ENCODE peak calls at places on chromosomes 6 and 20, in seven cellular contexts. Y is Peyer's patch, Q is A673, H is A549, V is cardiac muscle cell, B is uterus, X is ovary. W is an unnamed sample. For H3K4me1, the result is how much of the 10 kb centered on the place peaks cover.

GRCh38 chr6:75220365-75220764 is 14.5 kb upstream of the COL12A1 start:
- DNase-seq in Y (no peak), Q (no peak), H (no peak), V (no peak), B (no peak), X (no peak), W (no peak)

GRCh38 chr6:111604259-111605099 is 1.2 kb downstream of the TRAF3IP2 start:
- DNase-seq in Y (peak), Q (peak), H (no peak), V (peak), B (peak), X (peak), W (peak)

GRCh38 chr6:32883789-32884188 is 29.8 kb downstream of the PSMB9 start:
- DNase-seq in Y (no peak), Q (peak), H (no peak), V (peak), B (peak), X (no peak), W (peak)

GRCh38 chr20:24987244-24987643 is 5.3 kb downstream of the APMAP start:
- DNase-seq in Y (no peak), Q (no peak), H (no peak), V (no peak), B (no peak), X (no peak), W (no peak)

GRCh38 chr6:84785676-84786075 is 21.3 kb upstream of the TBX18 start:
- DNase-seq in Y (no peak), Q (no peak), H (no peak), V (no peak), B (no peak), X (no peak), W (no peak)

GRCh38 chr6:31087494-31088089 is 24.8 kb downstream of the C6orf15 start:
- DNase-seq in Y (peak), Q (peak), H (peak), V (peak), B (peak), X (peak), W (peak)

GRCh38 chr20:11849976-11850670 is 67.6 kb upstream of the BTBD3 start:
- DNase-seq in Y (no peak), Q (peak), H (no peak), V (peak), B (no peak), X (no peak), W (no peak)

GRCh38 chr6:106163446-106163965 is 77.4 kb downstream of the PRDM1 start:
- DNase-seq in Y (peak), Q (no peak), H (no peak), V (peak), B (peak), X (no peak), W (no peak)

GRCh38 chr6:168260385-168260987 is 59.1 kb downstream of the DACT2 start:
- DNase-seq in Y (no peak), Q (no peak), H (no peak), V (no peak), B (no peak), X (no peak), W (no peak)

GRCh38 chr6:129094147-129094546 is 211.2 kb downstream of the LAMA2 start:
- DNase-seq in Y (no peak), Q (no peak), H (no peak), V (peak), B (no peak), X (no peak), W (no peak)

GRCh38 chr6:117484052-117484646 is 1.7 kb downstream of the DCBLD1 start:
- DNase-seq in Y (no peak), Q (no peak), H (no peak), V (no peak), B (no peak), X (no peak), W (no peak)

GRCh38 chr6:14280766-14281293 is 163.3 kb downstream of the CD83 start:
- DNase-seq in Y (no peak), Q (no peak), H (no peak), V (no peak), B (no peak), X (no peak), W (no peak)

GRCh38 chr6:18536693-18537092 is 149.5 kb downstream of the RNF144B start:
- DNase-seq in Y (no peak), Q (no peak), H (no peak), V (no peak), B (no peak), X (no peak), W (no peak)

GRCh38 chr20:45189067-45189611 is 14.4 kb downstream of the PI3 start:
- DNase-seq in Y (no peak), Q (no peak), H (no peak), V (no peak), B (no peak), X (no peak), W (no peak)

DNA sequence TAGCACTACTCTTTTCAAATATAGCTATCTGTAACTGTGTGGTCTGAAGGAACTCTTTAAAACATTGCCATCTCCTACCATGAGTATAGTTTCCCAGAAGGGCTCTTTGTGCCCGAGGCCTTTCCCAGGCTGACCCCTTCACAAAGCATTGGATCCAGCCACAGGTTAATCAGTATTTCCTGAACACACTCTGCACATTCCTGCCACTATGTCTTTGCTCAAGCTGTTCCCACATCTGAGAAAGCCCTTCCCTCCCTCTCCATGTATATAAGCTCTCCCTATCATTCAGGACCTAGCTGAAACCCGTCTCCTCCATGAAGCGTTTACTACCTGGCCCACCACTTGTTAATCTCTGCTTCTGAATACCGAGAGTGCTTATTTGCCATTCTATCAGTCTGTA is 47.8 kb upstream of the PKHD1 start:
- DNase-seq in Y (no peak), Q (no peak), H (no peak), V (no peak), B (no peak), X (no peak), W (no peak)
- H3K4me3 ChIP-seq in Y (no peak), Q (no peak), H (no peak), V (no peak), B (no peak), X (no peak), W (no peak)

GRCh38 chr6:16136536-16137450 is 7.9 kb downstream of the MYLIP start:
- DNase-seq in Y (no peak), Q (no peak), H (peak), V (peak), B (no peak), X (no peak), W (no peak)
- H3K4me1 ChIP-seq in Y (under half), Q (half or more), H (half or more), V (under half), B (under half), X (under half), W (half or more)

GRCh38 chr20:38222923-38223742 is 37.4 kb downstream of the KIAA1755 start:
- DNase-seq in Y (no peak), Q (no peak), H (no peak), V (no peak), B (no peak), X (peak), W (no peak)
- TF ChIP-seq CTCF in Y (no peak), Q (peak), H (no peak), V (no peak), B (no peak), X (no peak), W (peak)

DNA sequence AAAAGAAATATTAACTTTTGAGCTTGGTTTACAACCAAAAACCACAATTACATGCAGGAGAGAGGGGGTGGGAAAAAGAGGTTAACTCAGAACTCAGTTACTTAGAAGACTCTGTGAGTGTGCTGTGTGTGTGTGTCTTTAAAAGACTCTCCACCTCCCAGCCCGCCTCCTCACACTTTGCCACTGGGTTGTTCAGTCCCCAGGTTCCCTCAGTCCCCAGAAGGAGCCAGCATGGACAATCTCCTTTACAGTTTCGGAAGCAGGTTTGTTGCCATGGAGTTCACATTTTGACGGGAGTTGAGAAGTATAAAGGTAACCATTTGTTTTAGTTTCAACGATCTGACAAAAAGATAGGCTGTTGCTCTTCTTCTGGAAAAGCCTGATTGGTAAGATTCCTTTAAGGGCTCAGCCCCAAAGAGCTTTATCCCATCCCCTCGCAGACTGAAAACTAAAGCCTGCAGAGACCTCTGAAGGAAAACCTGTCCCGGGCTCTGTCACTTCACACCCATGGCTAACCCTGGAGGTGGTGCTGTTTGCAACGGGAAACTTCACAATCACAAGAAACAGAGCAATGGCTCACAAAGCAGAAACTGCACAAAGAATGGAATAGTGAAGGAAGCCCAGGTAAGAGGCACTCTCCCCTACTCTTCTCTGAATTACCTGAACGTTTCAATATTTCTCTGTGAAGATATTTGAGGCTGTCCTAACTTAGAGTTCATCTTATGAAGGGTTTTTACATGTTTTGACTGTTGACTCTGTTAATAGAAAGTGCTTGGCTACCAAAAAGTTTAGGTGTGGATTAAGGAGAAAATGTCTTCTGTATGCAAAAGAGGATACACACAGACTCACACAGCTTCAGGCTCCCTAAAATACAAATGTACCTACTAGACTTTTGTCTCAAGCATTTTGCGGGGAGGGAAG is at the start of gene SPTLC3:
- DNase-seq in Y (peak), Q (peak), H (no peak), V (peak), B (no peak), X (peak), W (no peak)
- H3K4me3 ChIP-seq in Y (peak), Q (peak), H (no peak), V (peak), B (peak), X (peak), W (peak)

DNA sequence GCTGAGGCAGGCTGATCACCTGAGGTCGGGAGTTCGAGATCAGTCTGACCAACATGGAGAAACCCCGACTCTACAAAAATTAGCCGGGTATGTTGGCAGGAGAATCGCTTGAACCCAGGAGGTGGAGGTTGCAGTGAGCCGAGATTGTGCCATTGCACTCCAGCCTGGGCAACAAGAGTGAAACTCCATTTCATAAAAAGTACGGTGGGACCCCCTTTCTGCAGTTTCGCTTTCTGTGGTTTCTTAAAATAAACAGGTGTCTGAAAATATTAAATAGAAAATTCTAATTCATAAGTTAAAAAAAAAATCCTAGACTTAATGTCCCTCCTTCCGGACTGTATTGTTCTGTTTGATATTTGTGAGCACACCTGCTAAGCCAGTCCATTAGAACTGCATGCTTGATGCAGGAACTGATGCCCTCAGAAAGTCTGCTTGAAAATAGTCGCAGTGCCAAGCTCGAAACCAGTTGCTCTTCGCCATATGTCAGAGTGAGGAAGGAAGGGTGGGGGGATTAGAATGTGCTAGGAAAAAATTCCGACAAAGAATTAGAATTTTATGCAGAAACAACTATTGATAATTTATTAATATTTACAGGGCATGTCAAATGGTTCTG is 85.9 kb downstream of the JARID2 start:
- DNase-seq in Y (no peak), Q (no peak), H (no peak), V (no peak), B (no peak), X (no peak), W (no peak)
- H3K4me1 ChIP-seq in Y (under half), Q (under half), H (under half), V (under half), B (under half), X (under half), W (under half)

GRCh38 chr20:35146922-35147574 is at the start of gene EDEM2:
- DNase-seq in Y (peak), Q (peak), H (peak), V (peak), B (peak), X (peak), W (peak)

GRCh38 chr20:35144694-35145093 is 2.4 kb downstream of the EDEM2 start:
- DNase-seq in Y (peak), Q (no peak), H (no peak), V (no peak), B (no peak), X (no peak), W (no peak)

GRCh38 chr20:35151739-35152138 is 4.6 kb upstream of the EDEM2 start:
- DNase-seq in Y (no peak), Q (no peak), H (no peak), V (peak), B (no peak), X (no peak), W (peak)

GRCh38 chr20:35145141-35145564 is 2.0 kb downstream of the EDEM2 start:
- DNase-seq in Y (peak), Q (peak), H (peak), V (peak), B (peak), X (no peak), W (no peak)

DNA sequence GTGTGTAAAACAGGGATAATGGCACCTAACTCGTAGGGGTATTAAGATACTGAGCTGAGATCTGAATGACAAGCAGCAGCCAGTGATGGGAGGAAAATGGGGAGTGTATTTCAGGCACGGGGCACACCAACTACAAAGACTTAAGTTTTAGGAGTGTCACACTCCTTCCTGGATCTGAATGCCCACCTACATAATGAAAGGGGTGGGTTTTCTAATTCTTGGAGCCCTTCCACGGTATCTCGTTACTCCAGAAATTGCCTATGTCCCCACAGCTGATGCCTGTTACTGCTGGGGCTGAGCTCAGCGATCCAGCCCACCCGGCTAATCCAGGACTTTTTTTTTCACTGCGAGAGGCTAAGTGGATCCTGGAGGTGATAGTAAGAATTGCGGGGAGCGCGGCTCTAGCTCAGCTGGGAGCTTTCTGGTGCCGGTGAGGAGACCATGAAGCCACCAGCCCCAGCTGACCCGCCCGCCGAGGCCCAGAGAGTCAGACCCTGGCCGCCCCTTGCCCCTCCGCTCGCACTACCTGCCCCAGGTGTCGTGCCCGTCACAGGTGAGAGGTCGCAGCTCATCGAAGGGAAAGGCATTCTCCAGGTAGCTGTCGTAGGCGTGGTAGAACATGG is 726 bp downstream of the EDEM2 start:
- DNase-seq in Y (peak), Q (peak), H (no peak), V (no peak), B (peak), X (peak), W (no peak)
- TF ChIP-seq CTCF in Y (no peak), Q (no peak), H (no peak), V (peak), B (no peak), X (no peak), W (no peak)